ENCODE peak calls at places on chromosomes 13 and 19, in six cellular contexts. One of them, this sample, is unnamed.
A peak's percentile ranks its signal among the peaks of the same experiment; 100 is the strongest.

GRCh38 chr13:32031025-32031814 is at the start of gene FRY:
- DNase-seq in IMR-90: peak; percentile 58
- DNase-seq in H9: peak; percentile 90
- DNase-seq in H1: peak; percentile 85
- DNase-seq in mesenchymal stem cell: peak; percentile 82
- DNase-seq in trophoblast cell: peak; percentile 93
- DNase-seq in this sample: peak; percentile 74

GRCh38 chr13:100106005-100106404 is 17.1 kb downstream of the PCCA start:
- DNase-seq in IMR-90: peak; percentile 37
- DNase-seq in H9: no peak
- DNase-seq in H1: no peak
- DNase-seq in mesenchymal stem cell: peak; percentile 9
- DNase-seq in trophoblast cell: peak; percentile 11
- DNase-seq in this sample: no peak

GRCh38 chr13:86155756-86156155 is 356.5 kb upstream of the SLITRK6 start:
- DNase-seq in IMR-90: no peak
- DNase-seq in H9: no peak
- DNase-seq in H1: no peak
- DNase-seq in mesenchymal stem cell: no peak
- DNase-seq in trophoblast cell: no peak
- DNase-seq in this sample: no peak

GRCh38 chr13:108227651-108228272 is 9.6 kb downstream of the ABHD13 start:
- DNase-seq in IMR-90: peak; percentile 52
- DNase-seq in H9: no peak
- DNase-seq in H1: no peak
- DNase-seq in mesenchymal stem cell: peak; percentile 46
- DNase-seq in trophoblast cell: peak; percentile 72
- DNase-seq in this sample: no peak

GRCh38 chr13:113302940-113303339 is 5.9 kb downstream of the LAMP1 start:
- DNase-seq in IMR-90: peak; percentile 9
- DNase-seq in H9: no peak
- DNase-seq in H1: no peak
- DNase-seq in mesenchymal stem cell: no peak
- DNase-seq in trophoblast cell: no peak
- DNase-seq in this sample: no peak

GRCh38 chr19:43841990-43842389 is 14.9 kb downstream of the ZNF283 start:
- DNase-seq in IMR-90: no peak
- DNase-seq in H9: no peak
- DNase-seq in H1: no peak
- DNase-seq in mesenchymal stem cell: no peak
- DNase-seq in trophoblast cell: no peak
- DNase-seq in this sample: no peak

GRCh38 chr13:33227927-33228644 is 57.5 kb downstream of the STARD13 start:
- DNase-seq in IMR-90: no peak
- DNase-seq in H9: no peak
- DNase-seq in H1: no peak
- DNase-seq in mesenchymal stem cell: peak; percentile 50
- DNase-seq in trophoblast cell: no peak
- DNase-seq in this sample: no peak

GRCh38 chr13:77390391-77390790 is 63.5 kb upstream of the MYCBP2 start:
- DNase-seq in IMR-90: no peak
- DNase-seq in H9: no peak
- DNase-seq in H1: no peak
- DNase-seq in mesenchymal stem cell: no peak
- DNase-seq in trophoblast cell: no peak
- DNase-seq in this sample: no peak

GRCh38 chr13:50916701-50917184 is 7.2 kb downstream of the RNASEH2B start:
- DNase-seq in IMR-90: no peak
- DNase-seq in H9: no peak
- DNase-seq in H1: no peak
- DNase-seq in mesenchymal stem cell: peak; percentile 9
- DNase-seq in trophoblast cell: peak; percentile 11
- DNase-seq in this sample: no peak

GRCh38 chr13:40470665-40471064 is 195.8 kb downstream of the FOXO1 start:
- DNase-seq in IMR-90: no peak
- DNase-seq in H9: no peak
- DNase-seq in H1: no peak
- DNase-seq in mesenchymal stem cell: no peak
- DNase-seq in trophoblast cell: no peak
- DNase-seq in this sample: no peak

GRCh38 chr13:100297413-100297812 is 208.5 kb downstream of the PCCA start:
- DNase-seq in IMR-90: no peak
- DNase-seq in H9: no peak
- DNase-seq in H1: no peak
- DNase-seq in mesenchymal stem cell: no peak
- DNase-seq in trophoblast cell: no peak
- DNase-seq in this sample: no peak

GRCh38 chr13:48505597-48506091 is 27.2 kb downstream of the RCBTB2 start:
- DNase-seq in IMR-90: peak; percentile 71
- DNase-seq in H9: no peak
- DNase-seq in H1: no peak
- DNase-seq in mesenchymal stem cell: peak; percentile 60
- DNase-seq in trophoblast cell: peak; percentile 20
- DNase-seq in this sample: no peak

GRCh38 chr13:40341086-40341471 is 325.4 kb downstream of the FOXO1 start:
- DNase-seq in IMR-90: no peak
- DNase-seq in H9: no peak
- DNase-seq in H1: no peak
- DNase-seq in mesenchymal stem cell: no peak
- DNase-seq in trophoblast cell: peak; percentile 46
- DNase-seq in this sample: peak; percentile 64

GRCh38 chr13:51501096-51501495 is 48.3 kb upstream of the INTS6 start:
- DNase-seq in IMR-90: peak; percentile 39
- DNase-seq in H9: no peak
- DNase-seq in H1: no peak
- DNase-seq in mesenchymal stem cell: no peak
- DNase-seq in trophoblast cell: no peak
- DNase-seq in this sample: no peak

GRCh38 chr13:27041341-27041740 is 130.3 kb downstream of the USP12 start:
- DNase-seq in IMR-90: no peak
- DNase-seq in H9: no peak
- DNase-seq in H1: no peak
- DNase-seq in mesenchymal stem cell: no peak
- DNase-seq in trophoblast cell: peak; percentile 75
- DNase-seq in this sample: no peak

GRCh38 chr13:27040826-27041108 is 130.8 kb downstream of the USP12 start:
- DNase-seq in IMR-90: no peak
- DNase-seq in H9: no peak
- DNase-seq in H1: no peak
- DNase-seq in mesenchymal stem cell: no peak
- DNase-seq in trophoblast cell: no peak
- DNase-seq in this sample: no peak

GRCh38 chr13:27039171-27039701 is 132.4 kb downstream of the USP12 start:
- DNase-seq in IMR-90: no peak
- DNase-seq in H9: no peak
- DNase-seq in H1: no peak
- DNase-seq in mesenchymal stem cell: no peak
- DNase-seq in trophoblast cell: no peak
- DNase-seq in this sample: no peak

GRCh38 chr13:27043013-27043412 is 128.6 kb downstream of the USP12 start:
- DNase-seq in IMR-90: peak; percentile 98
- DNase-seq in H9: no peak
- DNase-seq in H1: peak; percentile 19
- DNase-seq in mesenchymal stem cell: peak; percentile 98
- DNase-seq in trophoblast cell: peak; percentile 70
- DNase-seq in this sample: no peak

GRCh38 chr13:27044837-27045570 is 126.6 kb downstream of the USP12 start:
- DNase-seq in IMR-90: no peak
- DNase-seq in H9: no peak
- DNase-seq in H1: peak; percentile 35
- DNase-seq in mesenchymal stem cell: peak; percentile 24
- DNase-seq in trophoblast cell: no peak
- DNase-seq in this sample: no peak
- H4K91ac ChIP-seq in IMR-90: peak overlapping the region; percentile 12
- H4K91ac ChIP-seq in H9: no peak overlapping the region
- H4K91ac ChIP-seq in H1: no peak overlapping the region
- H4K91ac ChIP-seq in mesenchymal stem cell: no peak overlapping the region
- H4K91ac ChIP-seq in trophoblast cell: peak overlapping the region; percentile 88
- H4K91ac ChIP-seq in this sample: no peak overlapping the region

DNA sequence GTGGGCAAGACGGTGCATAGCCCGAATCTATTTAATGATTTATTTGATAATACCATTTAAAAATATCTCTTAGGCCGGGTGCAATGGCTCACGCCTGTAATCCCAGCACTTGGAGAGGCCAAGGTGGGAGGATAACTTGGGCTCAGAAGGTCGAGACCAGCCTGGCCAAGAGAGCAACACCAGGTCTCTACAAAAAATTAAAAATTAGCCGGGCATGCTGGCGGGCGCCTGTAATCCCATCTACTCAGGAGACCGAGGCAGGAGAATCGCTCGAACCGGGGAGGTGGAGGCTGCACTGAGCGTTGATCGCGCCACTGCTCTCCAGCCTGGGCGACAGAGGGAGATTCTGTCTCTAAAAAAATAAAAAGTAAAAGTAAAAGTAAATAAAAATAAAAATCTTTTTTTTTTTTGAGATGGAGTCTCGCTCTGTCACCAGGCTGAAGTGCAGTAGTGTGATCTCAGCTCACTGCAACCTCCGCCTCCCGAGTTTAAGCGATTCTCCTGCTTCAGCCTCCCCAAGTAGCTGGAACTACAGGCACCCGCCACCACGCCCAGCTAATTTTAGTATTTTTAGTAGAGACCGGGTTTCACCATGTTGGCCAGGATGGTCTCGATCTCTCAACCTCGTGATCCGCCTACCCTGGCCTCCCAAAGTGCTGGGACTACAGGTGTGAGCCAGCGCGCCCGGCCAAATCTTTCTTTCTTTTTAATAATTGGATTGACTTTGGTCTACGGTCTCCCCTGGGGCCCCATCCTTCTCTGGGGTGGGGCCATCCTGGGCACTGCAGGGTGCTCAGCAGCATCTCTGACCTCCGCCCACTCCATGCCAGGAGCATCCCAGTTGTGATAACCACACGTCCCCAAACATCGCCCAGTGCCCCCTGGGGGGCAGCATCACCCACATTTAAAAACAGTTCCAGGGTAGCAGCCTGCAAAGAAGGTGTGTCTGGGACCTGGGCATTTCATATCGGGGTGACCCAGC is 90.7 kb downstream of the GNG7 start:
- DNase-seq in IMR-90: no peak
- DNase-seq in H9: no peak
- DNase-seq in H1: no peak
- DNase-seq in mesenchymal stem cell: no peak
- DNase-seq in trophoblast cell: no peak
- DNase-seq in this sample: no peak
- H3K18ac ChIP-seq in IMR-90: no peak overlapping the region
- H3K18ac ChIP-seq in H9: no peak overlapping the region
- H3K18ac ChIP-seq in H1: no peak overlapping the region
- H3K18ac ChIP-seq in mesenchymal stem cell: no peak overlapping the region
- H3K18ac ChIP-seq in trophoblast cell: peak overlapping the region; percentile 47
- H3K18ac ChIP-seq in this sample: no peak overlapping the region

GRCh38 chr19:5627395-5627904 is 4.6 kb downstream of the SAFB start:
- DNase-seq in IMR-90: peak; percentile 72
- DNase-seq in H9: peak; percentile 31
- DNase-seq in H1: no peak
- DNase-seq in mesenchymal stem cell: peak; percentile 47
- DNase-seq in trophoblast cell: peak; percentile 42
- DNase-seq in this sample: no peak

GRCh38 chr19:5631511-5632240 is 8.8 kb downstream of the SAFB start:
- DNase-seq in IMR-90: no peak
- DNase-seq in H9: no peak
- DNase-seq in H1: no peak
- DNase-seq in mesenchymal stem cell: no peak
- DNase-seq in trophoblast cell: no peak
- DNase-seq in this sample: no peak

GRCh38 chr19:5632241-5632612 is 9.3 kb downstream of the SAFB start:
- DNase-seq in IMR-90: no peak
- DNase-seq in H9: no peak
- DNase-seq in H1: no peak
- DNase-seq in mesenchymal stem cell: no peak
- DNase-seq in trophoblast cell: no peak
- DNase-seq in this sample: no peak

GRCh38 chr19:5628470-5628869 is 5.6 kb downstream of the SAFB start:
- DNase-seq in IMR-90: peak; percentile 64
- DNase-seq in H9: no peak
- DNase-seq in H1: no peak
- DNase-seq in mesenchymal stem cell: peak; percentile 27
- DNase-seq in trophoblast cell: no peak
- DNase-seq in this sample: no peak

DNA sequence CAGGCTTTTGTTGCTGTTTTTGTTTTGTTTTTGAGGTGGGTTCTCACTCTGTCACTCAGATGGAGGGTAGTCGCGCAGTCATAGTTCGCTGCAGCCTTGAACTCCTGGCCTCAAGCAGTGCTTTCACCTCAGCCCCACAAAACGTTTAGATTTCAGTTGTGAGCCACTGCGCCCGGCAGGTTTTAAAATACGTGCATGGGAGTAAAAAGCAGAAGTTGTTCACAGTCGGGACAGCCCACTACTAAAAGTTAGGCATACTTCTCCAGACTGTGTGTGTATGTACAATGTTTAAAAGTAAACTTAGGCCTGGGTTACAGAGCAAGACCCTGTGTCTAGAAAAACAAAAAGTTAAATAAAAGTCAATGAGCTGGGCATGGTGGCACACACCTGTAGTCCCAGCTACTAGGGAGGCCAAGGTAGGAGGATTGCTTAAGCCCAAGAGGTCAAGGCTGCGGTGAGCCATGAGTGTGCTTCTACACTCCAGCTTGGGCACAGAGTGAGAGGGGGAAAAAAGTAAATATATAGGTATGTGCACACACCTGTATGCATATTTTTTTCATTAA is 6.1 kb downstream of the SAFB start:
- DNase-seq in IMR-90: no peak
- DNase-seq in H9: no peak
- DNase-seq in H1: no peak
- DNase-seq in mesenchymal stem cell: no peak
- DNase-seq in trophoblast cell: no peak
- DNase-seq in this sample: no peak
- H4K91ac ChIP-seq in IMR-90: no peak overlapping the region
- H4K91ac ChIP-seq in H9: no peak overlapping the region
- H4K91ac ChIP-seq in H1: no peak overlapping the region
- H4K91ac ChIP-seq in mesenchymal stem cell: no peak overlapping the region
- H4K91ac ChIP-seq in trophoblast cell: no peak overlapping the region
- H4K91ac ChIP-seq in this sample: no peak overlapping the region

DNA sequence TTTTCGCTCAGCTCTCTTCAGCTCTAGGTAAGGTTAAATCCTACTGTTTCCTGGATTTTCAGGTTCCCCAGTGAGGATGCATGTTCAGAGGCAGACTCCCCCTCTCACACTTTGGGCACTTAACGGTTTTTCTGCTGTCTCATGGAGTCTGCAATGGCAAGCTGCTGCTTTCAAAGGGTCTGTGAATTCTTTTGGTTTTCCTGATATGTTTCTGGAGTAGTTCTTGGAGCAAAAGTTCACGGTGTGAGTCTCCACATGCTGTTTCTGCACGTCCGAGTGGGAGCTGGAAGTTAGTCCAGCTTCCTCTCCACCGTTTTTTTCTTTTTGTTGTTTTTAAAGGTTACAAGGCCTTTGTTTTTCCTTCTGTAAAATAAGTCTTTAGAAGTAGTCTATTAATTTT is 35.5 kb downstream of the DNAJC15 start:
- DNase-seq in IMR-90: no peak
- DNase-seq in H9: no peak
- DNase-seq in H1: no peak
- DNase-seq in mesenchymal stem cell: peak; percentile 37
- DNase-seq in trophoblast cell: no peak
- DNase-seq in this sample: no peak
- H3K18ac ChIP-seq in IMR-90: no peak overlapping the region
- H3K18ac ChIP-seq in H9: no peak overlapping the region
- H3K18ac ChIP-seq in H1: no peak overlapping the region
- H3K18ac ChIP-seq in mesenchymal stem cell: no peak overlapping the region
- H3K18ac ChIP-seq in trophoblast cell: peak overlapping the region; percentile 35
- H3K18ac ChIP-seq in this sample: no peak overlapping the region

This sample was measured in neuronal stem cell.